ENCODE peak calls at places on chromosome 11, in eight cellular contexts. Z is AG20443; T is nephron progenitor cell; I is kidney; F is GM23338; V is COR-L47; B is HEK293T; W is stimulated activated CD8-positive, alpha-beta memory T cell treated with anti-CD3 and anti-CD28 coated beads, Interleukin-4, amount 100 ng/mL, for 1 hour. D is an unnamed sample.

GRCh38 chr11:103618532-103618931 is 417.9 kb upstream of the DDI1 start:
- DNase-seq in I (no peak), V (no peak), Z (peak; percentile 62), F (no peak), B (no peak), W (no peak), T (no peak), D (no peak)

GRCh38 chr11:2995893-2996554 is 3.9 kb upstream of the NAP1L4 start:
- DNase-seq in V (no peak), F (peak; percentile 28), T (no peak), W (no peak), I (no peak), Z (peak; percentile 6), B (no peak), D (no peak)

GRCh38 chr11:117837070-117837776 is 12.7 kb upstream of the FXYD2 start:
- DNase-seq in I (peak; percentile 82), T (no peak), W (no peak), B (no peak), F (no peak), V (no peak), Z (no peak), D (peak; percentile 47)

GRCh38 chr11:13278620-13279486 is 1.3 kb downstream of the BMAL1 start:
- DNase-seq in F (peak; percentile 60), I (peak; percentile 76), T (peak; percentile 38), B (no peak), V (no peak), Z (no peak), W (no peak), D (peak; percentile 76)

GRCh38 chr11:32225491-32226285 is 134.8 kb downstream of the RCN1 start:
- DNase-seq in Z (no peak), V (peak; percentile 58), I (no peak), T (no peak), W (no peak), B (no peak), F (no peak), D (no peak)

GRCh38 chr11:74255741-74256369 is 55.6 kb downstream of the P4HA3 start:
- DNase-seq in B (peak; percentile 73), I (no peak), T (peak; percentile 47), F (peak; percentile 71), V (peak; percentile 47), Z (peak; percentile 85), W (no peak), D (peak; percentile 77)

GRCh38 chr11:70556884-70557741 is 158.8 kb downstream of the CTTN start:
- DNase-seq in B (no peak), F (no peak), I (peak; percentile 39), T (no peak), W (no peak), V (no peak), Z (peak; percentile 45), D (no peak)

GRCh38 chr11:116275634-116276033 is 497.2 kb downstream of the BUD13 start:
- DNase-seq in V (no peak), W (no peak), F (no peak), T (no peak), I (no peak), Z (peak; percentile 49), B (no peak), D (no peak)

GRCh38 chr11:100637706-100638105 is 49.4 kb upstream of the ARHGAP42 start:
- DNase-seq in B (no peak), W (no peak), F (no peak), I (no peak), V (no peak), T (no peak), Z (no peak), D (no peak)